ENCODE peak calls at places on chromosomes 5 and 9, in four cellular contexts. One of them, this sample, is unnamed.
A peak's percentile ranks its signal among the peaks of the same experiment; 100 is the strongest.

GRCh38 chr9:114396558-114397218 is 8.9 kb upstream of the AKNA start:
- DNase-seq in fibroblast of lung: peak; percentile 14
- DNase-seq in NCI-H2029 treated with DMSO at 0.1 percent for 48 hours: no peak
- DNase-seq in renal cortical epithelial cell: no peak
- DNase-seq in this sample: no peak

GRCh38 chr5:148125641-148126040 is 42.7 kb upstream of the SPINK14 start:
- DNase-seq in NCI-H2029 treated with DMSO at 0.1 percent for 48 hours: no peak
- DNase-seq in fibroblast of lung: peak; percentile 11
- DNase-seq in renal cortical epithelial cell: peak; percentile 13
- DNase-seq in this sample: no peak

GRCh38 chr9:88722753-88723152 is 187.8 kb downstream of the NXNL2 start:
- DNase-seq in fibroblast of lung: no peak
- DNase-seq in NCI-H2029 treated with DMSO at 0.1 percent for 48 hours: no peak
- DNase-seq in renal cortical epithelial cell: peak; percentile 63
- DNase-seq in this sample: no peak

GRCh38 chr9:133103183-133103986 is 17.7 kb downstream of the RALGDS start:
- DNase-seq in NCI-H2029 treated with DMSO at 0.1 percent for 48 hours: no peak
- DNase-seq in renal cortical epithelial cell: no peak
- DNase-seq in fibroblast of lung: peak; percentile 10
- DNase-seq in this sample: no peak

GRCh38 chr5:133236541-133236951 is 184.7 kb downstream of the HSPA4 start:
- DNase-seq in NCI-H2029 treated with DMSO at 0.1 percent for 48 hours: no peak
- DNase-seq in renal cortical epithelial cell: no peak
- DNase-seq in fibroblast of lung: no peak
- DNase-seq in this sample: no peak

GRCh38 chr5:122312670-122312988 is 592 bp downstream of the SNCAIP start:
- DNase-seq in fibroblast of lung: peak; percentile 51
- DNase-seq in renal cortical epithelial cell: no peak
- DNase-seq in NCI-H2029 treated with DMSO at 0.1 percent for 48 hours: no peak
- DNase-seq in this sample: no peak

GRCh38 chr5:127072861-127073846 is at the start of gene C5orf63:
- DNase-seq in renal cortical epithelial cell: peak; percentile 19
- DNase-seq in NCI-H2029 treated with DMSO at 0.1 percent for 48 hours: peak; percentile 33
- DNase-seq in fibroblast of lung: peak; percentile 54
- DNase-seq in this sample: peak; percentile 17

GRCh38 chr5:122704247-122705036 is 70.4 kb upstream of the SNX2 start:
- DNase-seq in fibroblast of lung: peak; percentile 53
- DNase-seq in renal cortical epithelial cell: peak; percentile 73
- DNase-seq in NCI-H2029 treated with DMSO at 0.1 percent for 48 hours: peak; percentile 20
- DNase-seq in this sample: no peak

GRCh38 chr9:134210511-134210907 is 46.1 kb upstream of the RNU6ATAC start:
- DNase-seq in NCI-H2029 treated with DMSO at 0.1 percent for 48 hours: no peak
- DNase-seq in renal cortical epithelial cell: no peak
- DNase-seq in fibroblast of lung: no peak
- DNase-seq in this sample: no peak

GRCh38 chr5:127428748-127429147 is 88.7 kb upstream of the PRRC1 start:
- DNase-seq in fibroblast of lung: peak; percentile 67
- DNase-seq in NCI-H2029 treated with DMSO at 0.1 percent for 48 hours: no peak
- DNase-seq in renal cortical epithelial cell: no peak
- DNase-seq in this sample: peak; percentile 27

GRCh38 chr5:103821361-103821760 is 258.8 kb upstream of the NUDT12 start:
- DNase-seq in fibroblast of lung: no peak
- DNase-seq in NCI-H2029 treated with DMSO at 0.1 percent for 48 hours: no peak
- DNase-seq in renal cortical epithelial cell: no peak
- DNase-seq in this sample: no peak

GRCh38 chr5:151283120-151283825 is 20.3 kb downstream of the SLC36A3 start:
- DNase-seq in renal cortical epithelial cell: no peak
- DNase-seq in NCI-H2029 treated with DMSO at 0.1 percent for 48 hours: no peak
- DNase-seq in fibroblast of lung: no peak
- DNase-seq in this sample: no peak

GRCh38 chr5:77224672-77225355 is 14.3 kb downstream of the PDE8B start:
- DNase-seq in renal cortical epithelial cell: peak; percentile 77
- DNase-seq in NCI-H2029 treated with DMSO at 0.1 percent for 48 hours: no peak
- DNase-seq in fibroblast of lung: peak; percentile 72
- DNase-seq in this sample: no peak

GRCh38 chr5:149671544-149671943 is 58.6 kb upstream of the PPARGC1B start:
- DNase-seq in renal cortical epithelial cell: no peak
- DNase-seq in NCI-H2029 treated with DMSO at 0.1 percent for 48 hours: peak; percentile 90
- DNase-seq in fibroblast of lung: no peak
- DNase-seq in this sample: peak; percentile 64